ENCODE peak calls at places on chromosomes 4 and X, in five cellular contexts. One of them, this sample, is unnamed.

GRCh38 chrX:105696870-105697269 is 125.5 kb upstream of the NRK start:
- DNase-seq in HepG2: no peak
- DNase-seq in GM12878: no peak
- DNase-seq in NT2/D1: no peak
- DNase-seq in H1: no peak
- DNase-seq in this sample: no peak

GRCh38 chr4:24894243-24894642 is 18.6 kb downstream of the CCDC149 start:
- DNase-seq in NT2/D1: no peak
- DNase-seq in H1: no peak
- DNase-seq in HepG2: no peak
- DNase-seq in GM12878: no peak
- DNase-seq in this sample: no peak

GRCh38 chr4:100278567-100278966 is 88.3 kb upstream of the DDIT4L start:
- DNase-seq in GM12878: no peak
- DNase-seq in NT2/D1: no peak
- DNase-seq in H1: no peak
- DNase-seq in HepG2: no peak
- DNase-seq in this sample: no peak

GRCh38 chr4:69490271-69490670 is 5.4 kb downstream of the UGT2B4 start:
- DNase-seq in HepG2: no peak
- DNase-seq in H1: no peak
- DNase-seq in GM12878: no peak
- DNase-seq in NT2/D1: no peak
- DNase-seq in this sample: no peak

GRCh38 chr4:119016636-119017035 is 119.0 kb upstream of the MYOZ2 start:
- DNase-seq in HepG2: no peak
- DNase-seq in GM12878: no peak
- DNase-seq in NT2/D1: no peak
- DNase-seq in H1: no peak
- DNase-seq in this sample: no peak

GRCh38 chr4:15303052-15303641 is 124.7 kb upstream of the C1QTNF7 start:
- DNase-seq in NT2/D1: no peak
- DNase-seq in HepG2: peak
- DNase-seq in H1: no peak
- DNase-seq in GM12878: no peak
- DNase-seq in this sample: no peak

GRCh38 chrX:12076046-12076445 is 62.2 kb upstream of the FRMPD4 start:
- DNase-seq in NT2/D1: no peak
- DNase-seq in H1: no peak
- DNase-seq in GM12878: no peak
- DNase-seq in HepG2: no peak
- DNase-seq in this sample: no peak

GRCh38 chrX:24023972-24024664 is 2.9 kb downstream of the KLHL15 start:
- DNase-seq in H1: no peak
- DNase-seq in HepG2: no peak
- DNase-seq in NT2/D1: no peak
- DNase-seq in GM12878: no peak
- DNase-seq in this sample: no peak

GRCh38 chr4:95869961-95870500 is 30.1 kb downstream of the PDHA2 start:
- DNase-seq in NT2/D1: peak
- DNase-seq in HepG2: no peak
- DNase-seq in GM12878: no peak
- DNase-seq in H1: no peak
- DNase-seq in this sample: no peak

GRCh38 chr4:47469951-47470350 is 6.4 kb upstream of the COMMD8 start:
- DNase-seq in H1: no peak
- DNase-seq in HepG2: no peak
- DNase-seq in GM12878: no peak
- DNase-seq in NT2/D1: no peak
- DNase-seq in this sample: no peak

GRCh38 chr4:52853351-52853750 is 8.8 kb upstream of the RASL11B start:
- DNase-seq in H1: no peak
- DNase-seq in GM12878: no peak
- DNase-seq in NT2/D1: no peak
- DNase-seq in HepG2: no peak
- DNase-seq in this sample: no peak

GRCh38 chrX:34880656-34881055 is 61.9 kb upstream of the FAM47B start:
- DNase-seq in HepG2: no peak
- DNase-seq in NT2/D1: no peak
- DNase-seq in H1: no peak
- DNase-seq in GM12878: no peak
- DNase-seq in this sample: no peak

GRCh38 chr4:180058731-180059215 is 2184.4 kb upstream of the TENM3 start:
- DNase-seq in HepG2: no peak
- DNase-seq in NT2/D1: peak
- DNase-seq in GM12878: no peak
- DNase-seq in H1: peak
- DNase-seq in this sample: peak

GRCh38 chrX:71095971-71096701 is 485 bp downstream of the FOXO4 start:
- DNase-seq in HepG2: no peak
- DNase-seq in NT2/D1: peak
- DNase-seq in H1: no peak
- DNase-seq in GM12878: no peak
- DNase-seq in this sample: no peak

GRCh38 chr4:48949518-48950207 is 36.4 kb upstream of the CWH43 start:
- DNase-seq in HepG2: no peak
- DNase-seq in H1: no peak
- DNase-seq in GM12878: no peak
- DNase-seq in NT2/D1: no peak
- DNase-seq in this sample: no peak

GRCh38 chr4:26692014-26692726 is 108.3 kb downstream of the TBC1D19 start:
- DNase-seq in HepG2: no peak
- DNase-seq in GM12878: no peak
- DNase-seq in H1: no peak
- DNase-seq in NT2/D1: peak
- DNase-seq in this sample: no peak

GRCh38 chr4:75469896-75470295 is 44.3 kb downstream of the RCHY1 start:
- DNase-seq in NT2/D1: no peak
- DNase-seq in GM12878: no peak
- DNase-seq in HepG2: no peak
- DNase-seq in H1: no peak
- DNase-seq in this sample: no peak

GRCh38 chrX:72685810-72686465 is 28.2 kb downstream of the PHKA1 start:
- DNase-seq in GM12878: no peak
- DNase-seq in HepG2: no peak
- DNase-seq in H1: no peak
- DNase-seq in NT2/D1: no peak
- DNase-seq in this sample: no peak

GRCh38 chr4:138562544-138562961 is 320.4 kb upstream of the SLC7A11 start:
- DNase-seq in NT2/D1: no peak
- DNase-seq in GM12878: peak
- DNase-seq in H1: no peak
- DNase-seq in HepG2: no peak
- DNase-seq in this sample: no peak

GRCh38 chr4:163534056-163534455 is 39.6 kb downstream of the TMA16 start:
- DNase-seq in NT2/D1: no peak
- DNase-seq in H1: no peak
- DNase-seq in GM12878: no peak
- DNase-seq in HepG2: no peak
- DNase-seq in this sample: no peak

GRCh38 chr4:186651624-186652023 is 72.0 kb downstream of the FAT1 start:
- DNase-seq in NT2/D1: no peak
- DNase-seq in GM12878: no peak
- DNase-seq in H1: no peak
- DNase-seq in HepG2: no peak
- DNase-seq in this sample: peak

GRCh38 chr4:113919611-113920010 is 59.8 kb downstream of the ARSJ start:
- DNase-seq in GM12878: no peak
- DNase-seq in HepG2: no peak
- DNase-seq in H1: no peak
- DNase-seq in NT2/D1: no peak
- DNase-seq in this sample: no peak

GRCh38 chr4:71004281-71004851 is 10.9 kb downstream of the DCK start:
- DNase-seq in HepG2: peak
- DNase-seq in NT2/D1: no peak
- DNase-seq in GM12878: no peak
- DNase-seq in H1: peak
- DNase-seq in this sample: no peak

DNA sequence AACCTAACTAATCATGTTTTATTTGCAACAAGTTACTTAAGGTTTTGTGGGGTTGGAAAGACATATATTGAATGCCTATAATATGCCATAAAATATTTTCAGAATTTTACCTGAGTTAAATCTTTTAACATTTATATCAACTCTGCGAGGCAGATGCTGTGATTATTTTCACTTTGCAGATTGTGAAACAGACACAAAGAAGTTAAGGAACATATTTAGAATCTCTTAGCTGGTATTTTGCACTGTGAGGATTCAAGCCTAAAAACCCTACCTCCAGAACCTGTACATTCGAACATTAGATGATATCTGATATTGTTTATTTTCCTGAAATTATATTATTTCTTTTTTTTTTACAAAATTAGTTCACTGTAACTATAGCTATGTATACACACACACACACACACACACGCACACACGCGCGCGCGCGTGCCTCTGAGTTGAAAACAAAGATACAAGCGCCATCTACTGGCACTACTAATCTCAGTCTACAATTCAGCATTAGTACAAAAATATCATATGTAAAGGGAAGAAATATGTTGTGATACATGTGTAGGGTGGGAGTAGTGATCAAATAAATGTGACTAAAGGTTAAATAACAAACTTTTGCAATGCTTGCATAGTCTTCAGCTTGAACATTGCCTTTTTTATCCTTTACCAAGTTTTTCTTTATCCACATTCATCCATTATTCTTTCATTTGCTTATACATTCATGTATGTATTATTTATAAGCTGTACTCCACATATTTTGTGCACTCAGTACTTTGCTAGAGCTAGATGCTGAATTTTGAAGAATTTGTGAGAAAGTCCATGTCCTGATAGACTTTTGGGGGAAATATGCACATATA is 61.5 kb downstream of the ANXA10 start:
- DNase-seq in HepG2: peak
- DNase-seq in GM12878: peak
- DNase-seq in NT2/D1: peak
- DNase-seq in H1: peak
- DNase-seq in this sample: peak
- TF ChIP-seq SUZ12 in HepG2: no peak
- TF ChIP-seq SUZ12 in GM12878: no peak
- TF ChIP-seq SUZ12 in NT2/D1: no peak
- TF ChIP-seq SUZ12 in H1: no peak
- TF ChIP-seq SUZ12 in this sample: no peak

GRCh38 chr4:4384837-4385236 is 2.1 kb upstream of the NSG1 start:
- DNase-seq in H1: peak
- DNase-seq in GM12878: no peak
- DNase-seq in NT2/D1: peak
- DNase-seq in HepG2: peak
- DNase-seq in this sample: peak
- TF ChIP-seq SUZ12 in H1: no peak
- TF ChIP-seq SUZ12 in GM12878: no peak
- TF ChIP-seq SUZ12 in NT2/D1: no peak
- TF ChIP-seq SUZ12 in HepG2: no peak
- TF ChIP-seq SUZ12 in this sample: no peak

GRCh38 chrX:19599253-19599652 is 83.9 kb upstream of the MAP3K15 start:
- DNase-seq in GM12878: no peak
- DNase-seq in NT2/D1: no peak
- DNase-seq in HepG2: no peak
- DNase-seq in H1: no peak
- DNase-seq in this sample: no peak
- TF ChIP-seq SUZ12 in GM12878: no peak
- TF ChIP-seq SUZ12 in NT2/D1: no peak
- TF ChIP-seq SUZ12 in HepG2: no peak
- TF ChIP-seq SUZ12 in H1: no peak
- TF ChIP-seq SUZ12 in this sample: no peak

GRCh38 chr4:56389558-56389957 is 2.3 kb upstream of the AASDH start:
- DNase-seq in GM12878: no peak
- DNase-seq in NT2/D1: no peak
- DNase-seq in H1: no peak
- DNase-seq in HepG2: no peak
- DNase-seq in this sample: no peak
- TF ChIP-seq SUZ12 in GM12878: no peak
- TF ChIP-seq SUZ12 in NT2/D1: no peak
- TF ChIP-seq SUZ12 in H1: no peak
- TF ChIP-seq SUZ12 in HepG2: no peak
- TF ChIP-seq SUZ12 in this sample: no peak

GRCh38 chr4:129623233-129623632 is 527.3 kb downstream of the C4orf33 start:
- DNase-seq in H1: no peak
- DNase-seq in HepG2: no peak
- DNase-seq in GM12878: no peak
- DNase-seq in NT2/D1: no peak
- DNase-seq in this sample: no peak
- TF ChIP-seq SUZ12 in H1: no peak
- TF ChIP-seq SUZ12 in HepG2: no peak
- TF ChIP-seq SUZ12 in GM12878: no peak
- TF ChIP-seq SUZ12 in NT2/D1: no peak
- TF ChIP-seq SUZ12 in this sample: no peak

GRCh38 chr4:127708985-127709384 is 21.2 kb upstream of the SLC25A31 start:
- DNase-seq in NT2/D1: no peak
- DNase-seq in GM12878: no peak
- DNase-seq in H1: no peak
- DNase-seq in HepG2: peak
- DNase-seq in this sample: no peak

DNA sequence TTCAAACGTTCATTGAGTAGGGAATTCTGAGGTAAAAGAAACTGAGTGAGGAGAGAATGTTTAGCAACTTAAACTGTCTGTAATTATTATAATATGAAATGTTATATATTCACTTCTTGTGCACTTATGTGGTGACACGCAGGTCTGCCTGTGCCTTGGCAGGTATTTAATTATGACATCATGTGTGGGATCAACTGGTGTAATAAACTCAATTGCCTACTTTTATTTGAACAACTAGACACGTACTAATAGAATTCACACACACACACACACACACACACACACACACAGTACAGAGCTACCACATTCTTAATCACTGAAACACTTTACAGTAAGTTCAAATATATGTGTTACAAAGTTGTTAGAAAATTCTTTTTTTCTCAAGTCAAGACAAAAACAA is 20.7 kb upstream of the SLC25A31 start:
- DNase-seq in HepG2: no peak
- DNase-seq in GM12878: no peak
- DNase-seq in H1: no peak
- DNase-seq in NT2/D1: no peak
- DNase-seq in this sample: no peak
- TF ChIP-seq SUZ12 in HepG2: no peak
- TF ChIP-seq SUZ12 in GM12878: no peak
- TF ChIP-seq SUZ12 in H1: no peak
- TF ChIP-seq SUZ12 in NT2/D1: no peak
- TF ChIP-seq SUZ12 in this sample: no peak

GRCh38 chr4:106289737-106290136 is 26.3 kb downstream of the TBCK start:
- DNase-seq in H1: no peak
- DNase-seq in NT2/D1: no peak
- DNase-seq in GM12878: no peak
- DNase-seq in HepG2: no peak
- DNase-seq in this sample: no peak

GRCh38 chr4:106284227-106284626 is 31.8 kb downstream of the TBCK start:
- DNase-seq in H1: no peak
- DNase-seq in HepG2: no peak
- DNase-seq in NT2/D1: no peak
- DNase-seq in GM12878: no peak
- DNase-seq in this sample: no peak

GRCh38 chr4:106287353-106287969 is 28.5 kb downstream of the TBCK start:
- DNase-seq in GM12878: no peak
- DNase-seq in H1: no peak
- DNase-seq in HepG2: peak
- DNase-seq in NT2/D1: no peak
- DNase-seq in this sample: peak

GRCh38 chr4:106291678-106292077 is 24.3 kb downstream of the TBCK start:
- DNase-seq in HepG2: no peak
- DNase-seq in GM12878: no peak
- DNase-seq in H1: no peak
- DNase-seq in NT2/D1: no peak
- DNase-seq in this sample: no peak

GRCh38 chr4:106286611-106287010 is 29.4 kb downstream of the TBCK start:
- DNase-seq in NT2/D1: no peak
- DNase-seq in H1: no peak
- DNase-seq in GM12878: no peak
- DNase-seq in HepG2: no peak
- DNase-seq in this sample: no peak
- TF ChIP-seq SUZ12 in NT2/D1: no peak
- TF ChIP-seq SUZ12 in H1: no peak
- TF ChIP-seq SUZ12 in GM12878: no peak
- TF ChIP-seq SUZ12 in HepG2: no peak
- TF ChIP-seq SUZ12 in this sample: no peak